ENCODE peak calls at places on chromosomes 7 and 10, in seven cellular contexts. Y, L, Q, J, P, B and M are unnamed samples.

GRCh38 chr10:30219977-30220751 is 128.9 kb downstream of the MTPAP start:
- DNase-seq in J (no peak), B (no peak), Y (no peak), L (no peak), Q (no peak), P (peak), M (peak)

GRCh38 chr10:49417311-49418052 is 21.6 kb upstream of the DRGX start:
- DNase-seq in J (no peak), Q (no peak), L (no peak), Y (no peak), B (no peak), P (no peak), M (no peak)

GRCh38 chr10:60446070-60446833 is 56.6 kb upstream of the ANK3 start:
- DNase-seq in L (no peak), Y (no peak), B (no peak), P (no peak), J (no peak), Q (no peak), M (no peak)

GRCh38 chr7:1454471-1455065 is 4.7 kb downstream of the MICALL2 start:
- DNase-seq in P (no peak), Y (no peak), J (no peak), L (no peak), B (no peak), Q (no peak), M (no peak)

GRCh38 chr10:70146489-70147488 is at the start of gene TYSND1:
- DNase-seq in J (peak), Y (peak), L (peak), P (peak), B (peak), Q (peak), M (peak)

GRCh38 chr7:135170223-135170997 is at the start of gene CYREN:
- DNase-seq in B (peak), J (peak), L (peak), P (peak), Y (peak), Q (peak), M (peak)

GRCh38 chr10:3806603-3807002 is 21.6 kb upstream of the KLF6 start:
- DNase-seq in J (no peak), L (no peak), Y (no peak), Q (no peak), B (no peak), P (peak), M (peak)

GRCh38 chr10:16809074-16809718 is 8.0 kb downstream of the RSU1 start:
- DNase-seq in B (no peak), J (no peak), P (peak), Y (no peak), L (no peak), Q (peak), M (no peak)

GRCh38 chr7:44955733-44956132 is 23.1 kb downstream of the MYO1G start:
- DNase-seq in J (no peak), Y (no peak), L (no peak), B (no peak), P (no peak), Q (no peak), M (no peak)

GRCh38 chr7:44678468-44679179 is 70.0 kb upstream of the ZMIZ2 start:
- DNase-seq in J (no peak), Q (no peak), L (no peak), P (peak), B (peak), Y (no peak), M (no peak)

GRCh38 chr10:44380829-44381600 is 3.9 kb downstream of the CXCL12 start:
- DNase-seq in L (no peak), Y (no peak), Q (no peak), B (no peak), J (no peak), P (no peak), M (no peak)

GRCh38 chr10:33293531-33294170 is 40.8 kb downstream of the NRP1 start:
- DNase-seq in P (no peak), J (no peak), B (no peak), L (no peak), Q (no peak), Y (no peak), M (no peak)

GRCh38 chr10:131681122-131681521 is 219.7 kb upstream of the PPP2R2D start:
- DNase-seq in B (no peak), Q (no peak), L (no peak), J (no peak), Y (no peak), P (no peak), M (no peak)

GRCh38 chr7:123682690-123683089 is 27.0 kb downstream of the LMOD2 start:
- DNase-seq in Y (no peak), Q (no peak), J (no peak), L (no peak), B (peak), P (peak), M (no peak)

GRCh38 chr10:99698504-99699080 is 33.3 kb downstream of the COX15 start:
- DNase-seq in P (no peak), L (no peak), Q (no peak), B (no peak), Y (no peak), J (no peak), M (no peak)

GRCh38 chr10:124155781-124156401 is 62.5 kb upstream of the CHST15 start:
- DNase-seq in L (no peak), Y (no peak), P (no peak), J (no peak), B (no peak), Q (no peak), M (no peak)

GRCh38 chr7:106968160-106968559 is 76.3 kb upstream of the PRKAR2B start:
- DNase-seq in B (no peak), J (no peak), L (no peak), Y (no peak), Q (no peak), P (no peak), M (no peak)

GRCh38 chr10:98131615-98132014 is 2.8 kb upstream of the R3HCC1L start:
- DNase-seq in B (no peak), Y (no peak), J (no peak), L (no peak), P (no peak), Q (no peak), M (no peak)

GRCh38 chr7:50112250-50112649 is 19.2 kb upstream of the ZPBP start:
- DNase-seq in P (no peak), J (no peak), L (no peak), Y (no peak), B (no peak), Q (no peak), M (no peak)

GRCh38 chr10:77163670-77164348 is 473.8 kb downstream of the KCNMA1 start:
- DNase-seq in Q (no peak), B (peak), Y (no peak), J (no peak), P (peak), L (no peak), M (peak)

GRCh38 chr10:91557540-91558231 is 75.2 kb downstream of the PPP1R3C start:
- DNase-seq in P (no peak), Q (no peak), L (no peak), B (no peak), Y (no peak), J (no peak), M (no peak)

GRCh38 chr10:102491136-102491535 is 11.4 kb downstream of the ACTR1A start:
- DNase-seq in Q (no peak), L (no peak), B (no peak), P (no peak), Y (no peak), J (no peak), M (no peak)

GRCh38 chr7:44177570-44178131 is 11.6 kb downstream of the GCK start:
- DNase-seq in J (no peak), B (no peak), Q (no peak), L (no peak), P (no peak), Y (no peak), M (no peak)

GRCh38 chr7:2041496-2042367 is 191.0 kb downstream of the MAD1L1 start:
- DNase-seq in Y (no peak), Q (no peak), P (no peak), L (no peak), B (no peak), J (peak), M (no peak)

GRCh38 chr7:88256906-88257305 is 37.1 kb upstream of the SRI start:
- DNase-seq in J (no peak), Y (no peak), P (peak), B (no peak), Q (no peak), L (no peak), M (no peak)